ENCODE peak calls at places on chromosomes 12 and 14, in four cellular contexts. One of them, this sample, is unnamed.

GRCh38 chr14:77041837-77042557 is 13.5 kb upstream of the IRF2BPL start:
- DNase-seq in OCI-LY7: no peak
- DNase-seq in suprapubic skin: no peak
- DNase-seq in GM20000: no peak
- DNase-seq in this sample: no peak

GRCh38 chr12:82593901-82594396 is 92.8 kb upstream of the TMTC2 start:
- DNase-seq in suprapubic skin: no peak
- DNase-seq in GM20000: peak
- DNase-seq in OCI-LY7: no peak
- DNase-seq in this sample: no peak

GRCh38 chr12:95634622-95635621 is 83.6 kb upstream of the USP44 start:
- DNase-seq in OCI-LY7: no peak
- DNase-seq in GM20000: no peak
- DNase-seq in suprapubic skin: no peak
- DNase-seq in this sample: no peak

GRCh38 chr14:93543766-93544165 is 113.0 kb downstream of the UNC79 start:
- DNase-seq in OCI-LY7: peak
- DNase-seq in GM20000: peak
- DNase-seq in suprapubic skin: no peak
- DNase-seq in this sample: no peak

GRCh38 chr12:102891756-102892155 is 25.3 kb downstream of the PAH start:
- DNase-seq in GM20000: no peak
- DNase-seq in suprapubic skin: no peak
- DNase-seq in OCI-LY7: no peak
- DNase-seq in this sample: no peak

GRCh38 chr12:61757831-61758505 is 502.2 kb upstream of the USP15 start:
- DNase-seq in GM20000: no peak
- DNase-seq in suprapubic skin: no peak
- DNase-seq in OCI-LY7: no peak
- DNase-seq in this sample: no peak

GRCh38 chr12:49219417-49220026 is 30.6 kb upstream of the TUBA1A start:
- DNase-seq in GM20000: no peak
- DNase-seq in suprapubic skin: peak
- DNase-seq in OCI-LY7: no peak
- DNase-seq in this sample: no peak

GRCh38 chr12:94047781-94048567 is 100.4 kb upstream of the PLXNC1 start:
- DNase-seq in suprapubic skin: no peak
- DNase-seq in OCI-LY7: no peak
- DNase-seq in GM20000: no peak
- DNase-seq in this sample: no peak

GRCh38 chr14:101101456-101102056 is 198.0 kb upstream of the RTL1 start:
- DNase-seq in GM20000: no peak
- DNase-seq in suprapubic skin: peak
- DNase-seq in OCI-LY7: no peak
- DNase-seq in this sample: no peak

GRCh38 chr12:67352682-67353081 is 83.5 kb downstream of the CAND1 start:
- DNase-seq in suprapubic skin: no peak
- DNase-seq in GM20000: no peak
- DNase-seq in OCI-LY7: no peak
- DNase-seq in this sample: no peak

GRCh38 chr12:105676694-105677093 is 346.2 kb downstream of the C12orf75 start:
- DNase-seq in suprapubic skin: peak
- DNase-seq in GM20000: no peak
- DNase-seq in OCI-LY7: no peak
- DNase-seq in this sample: no peak

GRCh38 chr12:92802906-92803305 is 100.1 kb downstream of the PLEKHG7 start:
- DNase-seq in suprapubic skin: no peak
- DNase-seq in GM20000: no peak
- DNase-seq in OCI-LY7: no peak
- DNase-seq in this sample: no peak

GRCh38 chr14:51488569-51489220 is 163.0 kb upstream of the FRMD6 start:
- DNase-seq in GM20000: no peak
- DNase-seq in OCI-LY7: no peak
- DNase-seq in suprapubic skin: no peak
- DNase-seq in this sample: no peak

GRCh38 chr12:105954891-105955607 is 183.7 kb downstream of the NUAK1 start:
- DNase-seq in OCI-LY7: no peak
- DNase-seq in GM20000: no peak
- DNase-seq in suprapubic skin: no peak
- DNase-seq in this sample: no peak

GRCh38 chr14:49962616-49963015 is 69.7 kb downstream of the ARF6 start:
- DNase-seq in suprapubic skin: no peak
- DNase-seq in GM20000: peak
- DNase-seq in OCI-LY7: peak
- DNase-seq in this sample: peak

GRCh38 chr14:68177728-68178127 is 358.1 kb downstream of the RAD51B start:
- DNase-seq in suprapubic skin: no peak
- DNase-seq in GM20000: no peak
- DNase-seq in OCI-LY7: no peak
- DNase-seq in this sample: no peak

GRCh38 chr12:28107679-28108078 is 82.6 kb upstream of the CCDC91 start:
- DNase-seq in suprapubic skin: no peak
- DNase-seq in OCI-LY7: no peak
- DNase-seq in GM20000: no peak
- DNase-seq in this sample: no peak

GRCh38 chr12:27277846-27278260 is 33.8 kb downstream of the STK38L start:
- DNase-seq in OCI-LY7: no peak
- DNase-seq in suprapubic skin: no peak
- DNase-seq in GM20000: peak
- DNase-seq in this sample: peak

GRCh38 chr12:7856516-7856915 is 16.2 kb downstream of the SLC2A14 start:
- DNase-seq in GM20000: no peak
- DNase-seq in suprapubic skin: no peak
- DNase-seq in OCI-LY7: no peak
- DNase-seq in this sample: no peak

GRCh38 chr14:92844220-92844619 is 50.1 kb downstream of the GOLGA5 start:
- DNase-seq in GM20000: peak
- DNase-seq in suprapubic skin: no peak
- DNase-seq in OCI-LY7: no peak
- DNase-seq in this sample: peak

GRCh38 chr12:34395056-34396005 is 373.0 kb downstream of the ALG10 start:
- DNase-seq in OCI-LY7: no peak
- DNase-seq in suprapubic skin: peak
- DNase-seq in GM20000: no peak
- DNase-seq in this sample: no peak

GRCh38 chr12:16347391-16348298 is at the start of gene MGST1:
- DNase-seq in OCI-LY7: peak
- DNase-seq in suprapubic skin: peak
- DNase-seq in GM20000: peak
- DNase-seq in this sample: no peak

GRCh38 chr14:90239139-90239538 is 17.2 kb upstream of the PSMC1 start:
- DNase-seq in GM20000: no peak
- DNase-seq in OCI-LY7: peak
- DNase-seq in suprapubic skin: no peak
- DNase-seq in this sample: peak

GRCh38 chr14:66746316-66747006 is 238.5 kb downstream of the GPHN start:
- DNase-seq in OCI-LY7: peak
- DNase-seq in suprapubic skin: no peak
- DNase-seq in GM20000: no peak
- DNase-seq in this sample: peak

GRCh38 chr12:109999983-110000505 is 814 bp downstream of the ANKRD13A start:
- DNase-seq in suprapubic skin: no peak
- DNase-seq in GM20000: no peak
- DNase-seq in OCI-LY7: peak
- DNase-seq in this sample: peak

GRCh38 chr14:70808402-70809237 is 693 bp downstream of the MAP3K9 start:
- DNase-seq in GM20000: peak
- DNase-seq in OCI-LY7: peak
- DNase-seq in suprapubic skin: peak
- DNase-seq in this sample: peak

GRCh38 chr12:64457466-64457865 is 5.5 kb downstream of the TBK1 start:
- DNase-seq in GM20000: no peak
- DNase-seq in suprapubic skin: no peak
- DNase-seq in OCI-LY7: no peak
- DNase-seq in this sample: no peak

GRCh38 chr14:57268161-57269067 is at the start of the genes AP5M1 and EXOC5:
- DNase-seq in OCI-LY7: peak
- DNase-seq in GM20000: peak
- DNase-seq in suprapubic skin: peak
- DNase-seq in this sample: peak

GRCh38 chr14:99729991-99730875 is 46.1 kb downstream of the CYP46A1 start:
- DNase-seq in OCI-LY7: peak
- DNase-seq in GM20000: peak
- DNase-seq in suprapubic skin: peak
- DNase-seq in this sample: peak

GRCh38 chr14:68741839-68742470 is 50.9 kb downstream of the ZFP36L1 start:
- DNase-seq in GM20000: peak
- DNase-seq in suprapubic skin: peak
- DNase-seq in OCI-LY7: peak
- DNase-seq in this sample: no peak

GRCh38 chr12:124254126-124254525 is 40.8 kb upstream of the RFLNA start:
- DNase-seq in GM20000: no peak
- DNase-seq in suprapubic skin: no peak
- DNase-seq in OCI-LY7: no peak
- DNase-seq in this sample: no peak

GRCh38 chr12:42586268-42586667 is 3.3 kb downstream of the PRICKLE1 start:
- DNase-seq in GM20000: no peak
- DNase-seq in OCI-LY7: no peak
- DNase-seq in suprapubic skin: no peak
- DNase-seq in this sample: no peak
- TF ChIP-seq CTCF in GM20000: no peak
- TF ChIP-seq CTCF in OCI-LY7: no peak
- TF ChIP-seq CTCF in suprapubic skin: no peak
- TF ChIP-seq CTCF in this sample: no peak

DNA sequence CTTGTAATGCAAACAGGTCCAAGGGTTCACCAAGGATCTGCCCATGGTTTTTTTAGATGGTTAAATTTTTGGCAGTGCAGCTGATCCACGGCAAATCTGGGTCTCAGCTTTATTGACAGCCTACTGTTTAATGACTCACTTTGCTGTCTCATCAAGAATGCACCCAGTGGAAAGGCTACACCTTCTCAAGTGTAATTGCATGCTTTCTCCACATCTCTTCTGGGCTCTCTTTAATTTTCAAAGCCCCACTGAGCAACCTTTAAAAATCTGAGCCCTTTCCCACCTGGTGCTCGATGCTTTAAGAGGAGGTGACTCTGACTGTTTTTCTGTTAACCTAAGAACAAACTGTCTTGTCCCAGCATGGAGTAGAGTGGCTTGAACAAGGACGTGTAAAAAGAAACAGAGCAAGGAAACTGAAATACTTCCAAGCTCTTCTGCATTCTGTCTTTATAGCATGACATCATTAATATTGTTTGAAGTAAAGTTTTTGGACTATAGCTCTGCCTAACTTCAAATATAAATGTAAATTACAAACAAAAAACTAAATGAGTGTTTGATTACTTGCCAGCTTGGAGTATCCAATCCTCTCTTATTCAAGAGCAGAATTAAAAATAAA is 214.2 kb upstream of the KRR1 start:
- DNase-seq in suprapubic skin: no peak
- DNase-seq in OCI-LY7: no peak
- DNase-seq in GM20000: no peak
- DNase-seq in this sample: no peak
- TF ChIP-seq CTCF in suprapubic skin: no peak
- TF ChIP-seq CTCF in OCI-LY7: no peak
- TF ChIP-seq CTCF in GM20000: no peak
- TF ChIP-seq CTCF in this sample: no peak

GRCh38 chr14:91482278-91483023 is 27.7 kb downstream of the PPP4R3A start:
- DNase-seq in GM20000: no peak
- DNase-seq in suprapubic skin: no peak
- DNase-seq in OCI-LY7: no peak
- DNase-seq in this sample: no peak

GRCh38 chr14:91484744-91485143 is 25.4 kb downstream of the PPP4R3A start:
- DNase-seq in suprapubic skin: no peak
- DNase-seq in GM20000: peak
- DNase-seq in OCI-LY7: no peak
- DNase-seq in this sample: no peak

DNA sequence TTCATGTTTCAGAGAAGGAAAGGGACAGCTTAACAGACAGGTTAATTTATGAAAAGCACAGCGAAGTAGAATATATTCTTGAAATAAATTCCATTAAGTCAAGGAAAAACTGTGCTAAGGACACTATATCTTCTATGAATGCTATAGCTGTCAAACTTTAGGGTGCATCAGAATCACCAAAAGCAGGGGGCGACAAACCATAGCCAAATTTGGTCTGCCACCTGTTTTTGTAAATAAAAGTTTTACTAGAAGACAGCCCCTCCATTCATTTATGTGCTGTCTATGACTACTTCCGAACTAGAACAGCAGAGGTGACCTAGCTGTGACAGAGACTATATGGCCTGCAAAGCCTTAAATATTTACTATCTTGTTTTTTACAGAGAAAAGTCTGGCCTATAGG is 25.9 kb downstream of the PPP4R3A start:
- DNase-seq in OCI-LY7: peak
- DNase-seq in suprapubic skin: no peak
- DNase-seq in GM20000: no peak
- DNase-seq in this sample: peak
- TF ChIP-seq CTCF in OCI-LY7: peak
- TF ChIP-seq CTCF in suprapubic skin: no peak
- TF ChIP-seq CTCF in GM20000: peak
- TF ChIP-seq CTCF in this sample: peak

GRCh38 chr12:69508091-69508490 is 37.9 kb downstream of the FRS2 start:
- DNase-seq in GM20000: no peak
- DNase-seq in OCI-LY7: no peak
- DNase-seq in suprapubic skin: no peak
- DNase-seq in this sample: no peak
- TF ChIP-seq CTCF in GM20000: no peak
- TF ChIP-seq CTCF in OCI-LY7: no peak
- TF ChIP-seq CTCF in suprapubic skin: no peak
- TF ChIP-seq CTCF in this sample: no peak

GRCh38 chr14:29558516-29558915 is 369.1 kb downstream of the PRKD1 start:
- DNase-seq in suprapubic skin: no peak
- DNase-seq in GM20000: no peak
- DNase-seq in OCI-LY7: no peak
- DNase-seq in this sample: no peak

GRCh38 chr14:29548948-29549370 is 378.7 kb downstream of the PRKD1 start:
- DNase-seq in GM20000: peak
- DNase-seq in suprapubic skin: no peak
- DNase-seq in OCI-LY7: peak
- DNase-seq in this sample: no peak

GRCh38 chr14:29553427-29553826 is 374.2 kb downstream of the PRKD1 start:
- DNase-seq in GM20000: no peak
- DNase-seq in OCI-LY7: no peak
- DNase-seq in suprapubic skin: no peak
- DNase-seq in this sample: no peak

GRCh38 chr14:29554335-29554734 is 373.3 kb downstream of the PRKD1 start:
- DNase-seq in OCI-LY7: no peak
- DNase-seq in suprapubic skin: no peak
- DNase-seq in GM20000: no peak
- DNase-seq in this sample: no peak
- TF ChIP-seq CTCF in OCI-LY7: no peak
- TF ChIP-seq CTCF in suprapubic skin: no peak
- TF ChIP-seq CTCF in GM20000: no peak
- TF ChIP-seq CTCF in this sample: no peak

GRCh38 chr14:103561381-103562134 is 899 bp downstream of the BAG5 start:
- DNase-seq in suprapubic skin: peak
- DNase-seq in GM20000: peak
- DNase-seq in OCI-LY7: peak
- DNase-seq in this sample: peak
- TF ChIP-seq CTCF in suprapubic skin: no peak
- TF ChIP-seq CTCF in GM20000: no peak
- TF ChIP-seq CTCF in OCI-LY7: no peak
- TF ChIP-seq CTCF in this sample: no peak

This sample was measured in activated CD8-positive, alpha-beta T cell treated with anti-CD3 and anti-CD28 coated beads for 36 hours.